ENCODE peak calls at places on chromosomes 6 and 20, in six cellular contexts. One of them, this sample, is unnamed.

GRCh38 chr20:37711987-37712961 is 18.4 kb downstream of the CTNNBL1 start:
- DNase-seq in GM20000: no peak
- DNase-seq in lung microvascular endothelial cell: no peak
- DNase-seq in left ventricle myocardium inferior: peak
- DNase-seq in naive B cell: no peak
- DNase-seq in SW480: no peak
- DNase-seq in this sample: no peak

GRCh38 chr6:16635810-16636602 is 125.3 kb downstream of the ATXN1 start:
- DNase-seq in GM20000: peak
- DNase-seq in lung microvascular endothelial cell: peak
- DNase-seq in left ventricle myocardium inferior: no peak
- DNase-seq in naive B cell: no peak
- DNase-seq in SW480: peak
- DNase-seq in this sample: peak

GRCh38 chr6:20978176-20978614 is 443.9 kb downstream of the CDKAL1 start:
- DNase-seq in GM20000: peak
- DNase-seq in lung microvascular endothelial cell: peak
- DNase-seq in left ventricle myocardium inferior: no peak
- DNase-seq in naive B cell: no peak
- DNase-seq in SW480: no peak
- DNase-seq in this sample: peak

GRCh38 chr6:3876866-3877265 is 27.7 kb downstream of the FAM50B start:
- DNase-seq in GM20000: no peak
- DNase-seq in lung microvascular endothelial cell: peak
- DNase-seq in left ventricle myocardium inferior: no peak
- DNase-seq in naive B cell: no peak
- DNase-seq in SW480: no peak
- DNase-seq in this sample: no peak

GRCh38 chr20:63617876-63618265 is 9.0 kb downstream of the GMEB2 start:
- DNase-seq in GM20000: no peak
- DNase-seq in lung microvascular endothelial cell: no peak
- DNase-seq in left ventricle myocardium inferior: no peak
- DNase-seq in naive B cell: no peak
- DNase-seq in SW480: no peak
- DNase-seq in this sample: no peak

GRCh38 chr6:3963404-3963803 is 114.2 kb downstream of the FAM50B start:
- DNase-seq in GM20000: no peak
- DNase-seq in lung microvascular endothelial cell: peak
- DNase-seq in left ventricle myocardium inferior: no peak
- DNase-seq in naive B cell: no peak
- DNase-seq in SW480: no peak
- DNase-seq in this sample: no peak

GRCh38 chr6:33935439-33936080 is 131.8 kb upstream of the MLN start:
- DNase-seq in GM20000: no peak
- DNase-seq in lung microvascular endothelial cell: no peak
- DNase-seq in left ventricle myocardium inferior: no peak
- DNase-seq in naive B cell: no peak
- DNase-seq in SW480: no peak
- DNase-seq in this sample: no peak

GRCh38 chr6:134686071-134686470 is 263.8 kb downstream of the ALDH8A1 start:
- DNase-seq in GM20000: no peak
- DNase-seq in lung microvascular endothelial cell: peak
- DNase-seq in left ventricle myocardium inferior: no peak
- DNase-seq in naive B cell: no peak
- DNase-seq in SW480: no peak
- DNase-seq in this sample: no peak

GRCh38 chr6:7373739-7374138 is 15.8 kb downstream of the CAGE1 start:
- DNase-seq in GM20000: no peak
- DNase-seq in lung microvascular endothelial cell: peak
- DNase-seq in left ventricle myocardium inferior: no peak
- DNase-seq in naive B cell: no peak
- DNase-seq in SW480: no peak
- DNase-seq in this sample: no peak

GRCh38 chr6:87623248-87623647 is 33.3 kb downstream of the ORC3 start:
- DNase-seq in GM20000: no peak
- DNase-seq in lung microvascular endothelial cell: peak
- DNase-seq in left ventricle myocardium inferior: no peak
- DNase-seq in naive B cell: no peak
- DNase-seq in SW480: no peak
- DNase-seq in this sample: no peak

GRCh38 chr6:43076928-43077809 is 1.1 kb downstream of the PTK7 start:
- DNase-seq in GM20000: no peak
- DNase-seq in lung microvascular endothelial cell: no peak
- DNase-seq in left ventricle myocardium inferior: no peak
- DNase-seq in naive B cell: no peak
- DNase-seq in SW480: no peak
- DNase-seq in this sample: no peak

GRCh38 chr6:132011582-132011981 is 60.4 kb upstream of the CCN2 start:
- DNase-seq in GM20000: no peak
- DNase-seq in lung microvascular endothelial cell: no peak
- DNase-seq in left ventricle myocardium inferior: no peak
- DNase-seq in naive B cell: no peak
- DNase-seq in SW480: no peak
- DNase-seq in this sample: no peak

GRCh38 chr6:133501675-133502275 is 260.6 kb downstream of the EYA4 start:
- DNase-seq in GM20000: no peak
- DNase-seq in lung microvascular endothelial cell: no peak
- DNase-seq in left ventricle myocardium inferior: no peak
- DNase-seq in naive B cell: no peak
- DNase-seq in SW480: no peak
- DNase-seq in this sample: no peak

GRCh38 chr6:13508711-13509705 is 21.6 kb upstream of the GFOD1 start:
- DNase-seq in GM20000: no peak
- DNase-seq in lung microvascular endothelial cell: no peak
- DNase-seq in left ventricle myocardium inferior: no peak
- DNase-seq in naive B cell: no peak
- DNase-seq in SW480: no peak
- DNase-seq in this sample: no peak

GRCh38 chr6:33696076-33696475 is 15.4 kb downstream of the UQCC2 start:
- DNase-seq in GM20000: no peak
- DNase-seq in lung microvascular endothelial cell: no peak
- DNase-seq in left ventricle myocardium inferior: no peak
- DNase-seq in naive B cell: no peak
- DNase-seq in SW480: no peak
- DNase-seq in this sample: no peak

GRCh38 chr20:46102940-46103339 is 13.2 kb upstream of the NCOA5 start:
- DNase-seq in GM20000: no peak
- DNase-seq in lung microvascular endothelial cell: no peak
- DNase-seq in left ventricle myocardium inferior: no peak
- DNase-seq in naive B cell: no peak
- DNase-seq in SW480: no peak
- DNase-seq in this sample: no peak

GRCh38 chr6:107612762-107613415 is 123.0 kb downstream of the SOBP start:
- DNase-seq in GM20000: no peak
- DNase-seq in lung microvascular endothelial cell: peak
- DNase-seq in left ventricle myocardium inferior: no peak
- DNase-seq in naive B cell: no peak
- DNase-seq in SW480: no peak
- DNase-seq in this sample: no peak

GRCh38 chr6:46655803-46656202 is 3.0 kb downstream of the SLC25A27 start:
- DNase-seq in GM20000: no peak
- DNase-seq in lung microvascular endothelial cell: no peak
- DNase-seq in left ventricle myocardium inferior: no peak
- DNase-seq in naive B cell: no peak
- DNase-seq in SW480: no peak
- DNase-seq in this sample: no peak

GRCh38 chr6:168413856-168414255 is 27.1 kb upstream of the SMOC2 start:
- DNase-seq in GM20000: no peak
- DNase-seq in lung microvascular endothelial cell: no peak
- DNase-seq in left ventricle myocardium inferior: no peak
- DNase-seq in naive B cell: no peak
- DNase-seq in SW480: no peak
- DNase-seq in this sample: no peak

GRCh38 chr6:44431118-44431725 is 43.7 kb downstream of the CDC5L start:
- DNase-seq in GM20000: peak
- DNase-seq in lung microvascular endothelial cell: peak
- DNase-seq in left ventricle myocardium inferior: no peak
- DNase-seq in naive B cell: no peak
- DNase-seq in SW480: peak
- DNase-seq in this sample: no peak

GRCh38 chr6:30396833-30397479 is 52.0 kb downstream of the RPP21 start:
- DNase-seq in GM20000: peak
- DNase-seq in lung microvascular endothelial cell: peak
- DNase-seq in left ventricle myocardium inferior: peak
- DNase-seq in naive B cell: peak
- DNase-seq in SW480: peak
- DNase-seq in this sample: peak

GRCh38 chr6:20907486-20908071 is 373.3 kb downstream of the CDKAL1 start:
- DNase-seq in GM20000: no peak
- DNase-seq in lung microvascular endothelial cell: no peak
- DNase-seq in left ventricle myocardium inferior: no peak
- DNase-seq in naive B cell: no peak
- DNase-seq in SW480: no peak
- DNase-seq in this sample: no peak

GRCh38 chr6:75528423-75528822 is 34.8 kb upstream of the FILIP1 start:
- DNase-seq in GM20000: no peak
- DNase-seq in lung microvascular endothelial cell: no peak
- DNase-seq in left ventricle myocardium inferior: no peak
- DNase-seq in naive B cell: no peak
- DNase-seq in SW480: no peak
- DNase-seq in this sample: no peak

GRCh38 chr6:155883741-155884140 is 428.1 kb upstream of the NOX3 start:
- DNase-seq in GM20000: no peak
- DNase-seq in lung microvascular endothelial cell: peak
- DNase-seq in left ventricle myocardium inferior: no peak
- DNase-seq in naive B cell: no peak
- DNase-seq in SW480: no peak
- DNase-seq in this sample: no peak

GRCh38 chr6:139126255-139126654 is 8.6 kb upstream of the HECA start:
- DNase-seq in GM20000: no peak
- DNase-seq in lung microvascular endothelial cell: peak
- DNase-seq in left ventricle myocardium inferior: no peak
- DNase-seq in naive B cell: no peak
- DNase-seq in SW480: no peak
- DNase-seq in this sample: no peak

GRCh38 chr6:154993710-154994109 is 1.4 kb upstream of the TIAM2 start:
- DNase-seq in GM20000: no peak
- DNase-seq in lung microvascular endothelial cell: no peak
- DNase-seq in left ventricle myocardium inferior: no peak
- DNase-seq in naive B cell: no peak
- DNase-seq in SW480: no peak
- DNase-seq in this sample: no peak

GRCh38 chr6:105603779-105604592 is 201.1 kb upstream of the PREP start:
- DNase-seq in GM20000: no peak
- DNase-seq in lung microvascular endothelial cell: no peak
- DNase-seq in left ventricle myocardium inferior: no peak
- DNase-seq in naive B cell: no peak
- DNase-seq in SW480: no peak
- DNase-seq in this sample: no peak

GRCh38 chr6:119209452-119210205 is 131.2 kb upstream of the FAM184A start:
- DNase-seq in GM20000: no peak
- DNase-seq in lung microvascular endothelial cell: no peak
- DNase-seq in left ventricle myocardium inferior: no peak
- DNase-seq in naive B cell: no peak
- DNase-seq in SW480: no peak
- DNase-seq in this sample: peak

GRCh38 chr6:5644523-5645183 is 362.1 kb downstream of the NRN1 start:
- DNase-seq in GM20000: no peak
- DNase-seq in lung microvascular endothelial cell: no peak
- DNase-seq in left ventricle myocardium inferior: no peak
- DNase-seq in naive B cell: no peak
- DNase-seq in SW480: no peak
- DNase-seq in this sample: no peak

This sample was measured in GM06990.